ENCODE peak calls at places on chromosomes 12 and 14, in five cellular contexts. G is GM23338, K is cardiac muscle cell, S is left ventricle myocardium inferior, J is A549. P is an unnamed sample.

GRCh38 chr14:57057803-57058202 is 210.9 kb downstream of the EXOC5 start:
- DNase-seq in J (no peak), S (no peak), G (no peak), K (no peak), P (no peak)

GRCh38 chr12:45729233-45730115 is at the start of gene ARID2:
- DNase-seq in S (peak; percentile 73), K (peak; percentile 77), G (peak; percentile 62), J (no peak), P (peak; percentile 90)

GRCh38 chr12:95390192-95390591 is 83.8 kb upstream of the METAP2 start:
- DNase-seq in J (no peak), K (no peak), G (no peak), S (no peak), P (no peak)

GRCh38 chr14:72961579-72962335 is 35.5 kb downstream of the DCAF4 start:
- DNase-seq in S (no peak), G (no peak), J (peak; percentile 33), K (no peak), P (no peak)

GRCh38 chr12:98352835-98353234 is 162.6 kb upstream of the TMPO start:
- DNase-seq in K (no peak), G (no peak), S (no peak), J (peak; percentile 26), P (no peak)

GRCh38 chr12:116140559-116140958 is 136.9 kb downstream of the MED13L start:
- DNase-seq in S (no peak), G (no peak), K (no peak), J (no peak), P (no peak)

GRCh38 chr14:57686317-57686716 is 179.6 kb downstream of the SLC35F4 start:
- DNase-seq in J (no peak), G (no peak), S (no peak), K (no peak), P (no peak)

GRCh38 chr12:112527082-112527481 is 108.3 kb downstream of the PTPN11 start:
- DNase-seq in S (no peak), K (no peak), J (no peak), G (no peak), P (no peak)

GRCh38 chr12:9134981-9135628 is 19.4 kb upstream of the A2M start:
- DNase-seq in S (no peak), J (peak; percentile 4), K (no peak), G (peak; percentile 47), P (peak; percentile 81)

GRCh38 chr14:68444449-68445168 is 348.3 kb downstream of the ZFP36L1 start:
- DNase-seq in J (no peak), K (no peak), S (peak; percentile 45), G (no peak), P (no peak)

GRCh38 chr12:76375939-76376338 is 27.7 kb upstream of the BBS10 start:
- DNase-seq in G (no peak), S (no peak), J (no peak), K (no peak), P (no peak)

GRCh38 chr14:52678591-52678990 is 16.8 kb downstream of the ERO1A start:
- DNase-seq in S (no peak), G (peak; percentile 43), J (peak; percentile 26), K (no peak), P (no peak)

GRCh38 chr12:13887774-13888388 is 93.5 kb downstream of the GRIN2B start:
- DNase-seq in K (no peak), S (no peak), J (no peak), G (no peak), P (no peak)

GRCh38 chr14:105167303-105168092 is 1.1 kb downstream of the JAG2 start:
- DNase-seq in G (peak; percentile 50), S (no peak), K (peak; percentile 74), J (no peak), P (no peak)

GRCh38 chr12:54329756-54330155 is 4.8 kb downstream of the COPZ1 start:
- DNase-seq in J (no peak), S (no peak), K (no peak), G (peak; percentile 59), P (no peak)

GRCh38 chr14:69711471-69712216 is 55.3 kb upstream of the SRSF5 start:
- DNase-seq in G (no peak), K (no peak), J (no peak), S (peak; percentile 46), P (peak; percentile 74)

GRCh38 chr14:58171090-58171489 is 19.1 kb upstream of the ARMH4 start:
- DNase-seq in K (peak; percentile 75), S (peak; percentile 49), G (peak; percentile 94), J (peak; percentile 92), P (peak; percentile 85)

GRCh38 chr12:116677202-116677651 is 60.6 kb downstream of the SPRING1 start:
- DNase-seq in J (no peak), K (no peak), S (no peak), G (no peak), P (no peak)

GRCh38 chr14:53126705-53127104 is 26.4 kb downstream of the DDHD1 start:
- DNase-seq in K (no peak), G (no peak), S (no peak), J (no peak), P (no peak)

GRCh38 chr12:12380949-12381593 is 24.2 kb downstream of the BORCS5 start:
- DNase-seq in J (no peak), G (no peak), S (no peak), K (no peak), P (no peak)

GRCh38 chr12:12384601-12385321 is 27.9 kb downstream of the BORCS5 start:
- DNase-seq in G (peak; percentile 60), K (peak; percentile 55), J (no peak), S (no peak), P (no peak)

GRCh38 chr12:12381982-12382381 is 25.1 kb downstream of the BORCS5 start:
- DNase-seq in G (peak; percentile 22), K (no peak), J (no peak), S (no peak), P (no peak)

GRCh38 chr12:12376636-12377448 is 20.0 kb downstream of the BORCS5 start:
- DNase-seq in J (peak; percentile 75), K (peak; percentile 81), G (peak; percentile 92), S (no peak), P (no peak)

GRCh38 chr12:12379831-12380730 is 23.2 kb downstream of the BORCS5 start:
- DNase-seq in J (no peak), S (no peak), G (no peak), K (no peak), P (no peak)
- H3K27ac ChIP-seq in J (peak overlapping the region; percentile 27), S (peak overlapping the region; percentile 47), G (no peak overlapping the region), K (peak overlapping the region; percentile 33), P (no peak overlapping the region)

DNA sequence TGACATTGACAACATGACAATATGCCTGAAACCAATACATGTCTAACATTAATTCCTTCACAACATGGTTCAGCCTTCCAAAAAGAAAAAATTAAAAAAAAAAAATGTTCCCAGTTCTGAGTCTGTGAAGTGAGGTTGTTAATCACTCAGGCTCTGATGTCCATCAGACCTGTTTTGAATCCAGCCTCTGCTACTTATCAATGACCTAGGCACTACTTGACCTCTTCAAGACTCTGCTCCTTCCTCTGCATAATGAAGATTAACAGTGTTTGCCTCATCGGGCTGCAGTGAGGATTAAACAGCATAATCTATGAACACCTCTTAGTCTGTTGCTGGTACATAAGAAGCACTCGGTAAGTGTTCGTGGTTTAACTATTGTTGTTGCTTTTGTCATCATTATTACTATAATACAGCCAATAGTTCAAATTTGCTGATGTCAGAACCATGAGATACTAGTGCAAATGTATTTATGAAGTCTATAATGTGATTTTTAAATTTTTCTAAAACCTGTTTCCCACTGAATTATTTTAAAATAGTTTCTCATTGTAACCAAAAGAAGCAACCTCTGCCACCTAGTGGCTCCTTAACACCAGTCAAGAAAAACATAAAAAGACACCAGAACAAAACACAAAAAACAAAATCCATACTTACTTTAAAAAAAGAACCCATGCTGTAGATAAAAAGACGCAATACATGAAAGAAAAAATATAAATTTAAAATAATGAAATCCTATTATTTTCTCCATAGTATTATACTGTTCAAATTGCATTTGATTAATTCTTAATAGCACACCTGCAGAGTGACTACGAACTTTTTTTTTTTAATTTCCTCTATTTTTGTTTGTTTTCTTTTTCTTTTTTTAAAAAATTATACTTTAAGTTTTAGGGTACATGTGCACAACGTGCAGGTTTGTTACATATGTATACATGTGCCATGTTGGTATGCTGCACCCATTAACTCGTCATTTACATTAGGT is 20.3 kb upstream of the TMX1 start:
- DNase-seq in J (peak; percentile 10), S (no peak), K (peak; percentile 39), G (peak; percentile 57), P (no peak)
- TF ChIP-seq CTCF in J (peak; percentile 83), S (peak; percentile 66), K (peak; percentile 66), G (peak; percentile 58), P (peak; percentile 46)

DNA sequence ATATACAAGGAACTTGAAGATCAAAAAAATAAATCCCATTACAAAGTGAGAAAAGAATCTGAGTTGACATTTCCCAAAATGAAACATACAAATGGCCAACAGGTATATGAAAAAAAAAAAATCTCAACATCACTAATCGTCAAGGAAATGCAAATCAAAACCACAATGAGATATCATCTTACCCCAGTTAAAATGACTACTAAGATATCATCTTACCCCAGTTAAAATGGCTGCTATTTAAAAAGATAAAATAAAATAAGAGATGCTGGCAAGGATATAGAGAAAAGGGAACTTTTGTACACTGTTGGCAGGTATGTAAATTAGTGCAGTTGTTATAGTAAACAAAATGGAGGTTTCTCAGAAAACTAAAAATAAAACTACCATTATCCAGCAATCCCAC is 44.4 kb downstream of the PLEKHG7 start:
- DNase-seq in J (no peak), S (no peak), K (no peak), G (no peak), P (no peak)
- H3K27ac ChIP-seq in J (no peak overlapping the region), S (peak overlapping the region; percentile 62), K (no peak overlapping the region), G (no peak overlapping the region), P (no peak overlapping the region)

DNA sequence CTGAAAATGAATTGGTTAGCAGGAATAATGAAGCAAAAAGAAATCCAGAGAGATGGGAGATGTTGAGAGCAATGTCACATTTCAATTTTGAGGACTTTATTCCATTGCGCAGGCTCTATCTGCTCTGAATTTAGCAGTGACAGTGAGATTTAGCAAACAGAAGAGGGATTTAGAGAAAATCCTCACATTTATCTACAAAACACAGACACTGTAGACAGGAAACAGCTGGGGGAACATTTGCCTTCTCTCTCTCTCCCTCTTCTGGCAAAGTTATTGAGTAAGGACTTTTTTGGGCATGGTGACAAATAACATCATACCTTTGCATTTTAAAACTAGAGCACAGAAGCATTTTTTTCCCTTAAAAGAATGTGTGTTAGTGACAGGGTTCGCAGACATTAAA is at the start of gene IGF1:
- DNase-seq in S (no peak), K (no peak), J (no peak), G (peak; percentile 12), P (no peak)
- TF ChIP-seq CTCF in S (no peak), K (peak; percentile 35), J (no peak), G (peak; percentile 16), P (no peak)

GRCh38 chr14:74613211-74613914 is 1.3 kb upstream of the LTBP2 start:
- DNase-seq in K (no peak), J (no peak), S (no peak), G (no peak), P (no peak)
- H3K27ac ChIP-seq in K (no peak overlapping the region), J (peak overlapping the region; percentile 96), S (no peak overlapping the region), G (no peak overlapping the region), P (no peak overlapping the region)

GRCh38 chr12:48999371-49000131 is at the start of gene DDN:
- DNase-seq in J (no peak), G (peak; percentile 52), K (peak; percentile 83), S (no peak), P (no peak)
- TF ChIP-seq CTCF in J (no peak), G (no peak), K (no peak), S (no peak), P (no peak)

P was measured in kidney.